ENCODE peak calls at places on chromosomes 3 and 15, in four cellular contexts. One of them, this sample, is unnamed.

GRCh38 chr3:140942221-140943104 is 827 bp downstream of the SLC25A36 start:
- DNase-seq in uterus: peak; percentile 42
- DNase-seq in adipocyte: peak; percentile 85
- DNase-seq in A549: peak; percentile 69
- DNase-seq in this sample: peak; percentile 44

GRCh38 chr15:44738340-44738984 is 2.1 kb downstream of the TRIM69 start:
- DNase-seq in uterus: no peak
- DNase-seq in adipocyte: peak; percentile 87
- DNase-seq in A549: peak; percentile 43
- DNase-seq in this sample: no peak

GRCh38 chr3:56133423-56133822 is 334.8 kb downstream of the ERC2 start:
- DNase-seq in uterus: no peak
- DNase-seq in adipocyte: peak; percentile 85
- DNase-seq in A549: peak; percentile 19
- DNase-seq in this sample: no peak

GRCh38 chr15:96160269-96160668 is 170.2 kb upstream of the NR2F2 start:
- DNase-seq in uterus: peak; percentile 76
- DNase-seq in adipocyte: no peak
- DNase-seq in A549: no peak
- DNase-seq in this sample: no peak

GRCh38 chr3:151880326-151880725 is 6.9 kb downstream of the SUCNR1 start:
- DNase-seq in uterus: no peak
- DNase-seq in adipocyte: no peak
- DNase-seq in A549: no peak
- DNase-seq in this sample: no peak

GRCh38 chr15:55403531-55403930 is 4.6 kb downstream of the CCPG1 start:
- DNase-seq in uterus: no peak
- DNase-seq in adipocyte: peak; percentile 75
- DNase-seq in A549: peak; percentile 51
- DNase-seq in this sample: no peak

GRCh38 chr3:13147344-13147743 is 74.1 kb upstream of the IQSEC1 start:
- DNase-seq in uterus: no peak
- DNase-seq in adipocyte: no peak
- DNase-seq in A549: no peak
- DNase-seq in this sample: no peak

GRCh38 chr3:175274474-175275218 is 415.5 kb downstream of the NAALADL2 start:
- DNase-seq in uterus: no peak
- DNase-seq in adipocyte: no peak
- DNase-seq in A549: no peak
- DNase-seq in this sample: no peak

GRCh38 chr15:54502416-54503075 is 524.3 kb downstream of the UNC13C start:
- DNase-seq in uterus: no peak
- DNase-seq in adipocyte: no peak
- DNase-seq in A549: no peak
- DNase-seq in this sample: no peak

GRCh38 chr15:44501768-44502366 is 35.1 kb upstream of the EIF3J start:
- DNase-seq in uterus: no peak
- DNase-seq in adipocyte: peak; percentile 72
- DNase-seq in A549: peak; percentile 20
- DNase-seq in this sample: no peak

GRCh38 chr3:2849092-2849491 is 261.1 kb downstream of the IL5RA start:
- DNase-seq in uterus: no peak
- DNase-seq in adipocyte: no peak
- DNase-seq in A549: no peak
- DNase-seq in this sample: no peak

GRCh38 chr15:68558318-68559305 is 20.2 kb upstream of the CORO2B start:
- DNase-seq in uterus: peak; percentile 23
- DNase-seq in adipocyte: no peak
- DNase-seq in A549: no peak
- DNase-seq in this sample: no peak
- H3K4me3 ChIP-seq in uterus: peak overlapping the region; percentile 38
- H3K4me3 ChIP-seq in adipocyte: peak overlapping the region; percentile 84
- H3K4me3 ChIP-seq in A549: no peak overlapping the region
- H3K4me3 ChIP-seq in this sample: peak overlapping the region; percentile 41

DNA sequence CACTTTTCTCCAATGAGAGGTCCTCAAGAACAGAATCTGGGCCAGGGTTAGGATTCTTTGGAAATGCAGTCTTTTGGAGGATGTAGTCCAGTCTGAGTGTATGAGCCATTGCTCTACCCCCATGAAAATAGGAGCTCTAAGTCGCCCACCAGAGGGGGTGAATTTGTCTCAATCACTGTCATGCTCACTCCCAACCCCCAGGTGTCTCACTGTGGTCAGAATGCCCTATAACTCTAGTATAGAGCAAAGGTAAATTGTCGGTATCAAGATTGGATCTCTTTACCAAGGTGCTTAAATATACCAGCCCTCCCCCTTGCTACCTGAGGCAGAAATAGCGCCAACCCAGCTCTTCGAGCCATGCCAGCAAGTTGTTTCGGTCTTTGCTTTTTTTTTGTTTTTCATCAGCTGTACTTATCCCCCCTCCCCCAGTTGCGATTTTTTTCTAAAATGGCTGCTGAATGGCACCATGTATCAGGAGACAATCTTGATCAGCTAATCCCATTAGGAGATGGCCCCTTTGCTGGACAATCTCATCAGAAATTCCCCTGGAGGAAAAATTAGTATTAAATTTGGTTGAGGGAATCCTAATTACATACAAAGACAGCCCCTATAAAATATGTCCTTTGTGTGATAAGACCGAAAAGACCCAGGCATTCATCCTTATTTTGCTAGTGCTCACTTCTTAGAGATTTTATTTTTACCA is 130.7 kb downstream of the EBLN2 start:
- DNase-seq in uterus: no peak
- DNase-seq in adipocyte: no peak
- DNase-seq in A549: peak; percentile 19
- DNase-seq in this sample: no peak
- H3K4me1 ChIP-seq in uterus: no peaks in the 10 kb centered on the region
- H3K4me1 ChIP-seq in adipocyte: peaks cover 12% of the 10 kb centered on the region
- H3K4me1 ChIP-seq in A549: no peaks in the 10 kb centered on the region
- H3K4me1 ChIP-seq in this sample: no peaks in the 10 kb centered on the region

GRCh38 chr3:108891833-108892232 is 61.8 kb downstream of the GUCA1C start:
- DNase-seq in uterus: no peak
- DNase-seq in adipocyte: no peak
- DNase-seq in A549: no peak
- DNase-seq in this sample: no peak
- H3K4me3 ChIP-seq in uterus: no peak overlapping the region
- H3K4me3 ChIP-seq in adipocyte: no peak overlapping the region
- H3K4me3 ChIP-seq in A549: no peak overlapping the region
- H3K4me3 ChIP-seq in this sample: no peak overlapping the region

DNA sequence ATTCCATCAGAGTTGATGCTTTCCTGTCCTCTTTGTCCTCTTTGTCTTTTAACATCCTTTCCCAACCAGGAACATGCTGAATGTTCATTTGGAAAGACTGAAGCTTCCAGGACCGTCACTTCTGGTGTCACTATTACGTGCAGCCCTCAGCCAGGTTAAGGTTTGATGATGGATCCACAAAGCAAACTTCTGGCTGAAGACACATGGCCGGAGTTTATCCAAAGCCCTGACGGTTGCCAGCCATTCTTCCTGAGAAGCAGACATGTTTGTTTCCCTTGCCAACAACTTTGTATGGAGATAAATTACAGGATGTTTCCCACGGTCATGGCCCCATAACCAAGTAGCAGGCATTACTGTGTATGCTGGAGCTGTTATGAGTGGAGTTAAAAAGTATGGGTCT is 236.9 kb downstream of the THSD4 start:
- DNase-seq in uterus: no peak
- DNase-seq in adipocyte: no peak
- DNase-seq in A549: no peak
- DNase-seq in this sample: no peak
- H3K4me1 ChIP-seq in uterus: peaks cover 3% of the 10 kb centered on the region
- H3K4me1 ChIP-seq in adipocyte: peaks cover 8% of the 10 kb centered on the region
- H3K4me1 ChIP-seq in A549: no peaks in the 10 kb centered on the region
- H3K4me1 ChIP-seq in this sample: no peaks in the 10 kb centered on the region

GRCh38 chr15:85627245-85627935 is 167.3 kb downstream of the KLHL25 start:
- DNase-seq in uterus: no peak
- DNase-seq in adipocyte: no peak
- DNase-seq in A549: no peak
- DNase-seq in this sample: no peak

GRCh38 chr15:85624241-85624855 is 170.4 kb downstream of the KLHL25 start:
- DNase-seq in uterus: no peak
- DNase-seq in adipocyte: peak; percentile 43
- DNase-seq in A549: no peak
- DNase-seq in this sample: no peak

GRCh38 chr15:85623648-85624047 is 171.1 kb downstream of the KLHL25 start:
- DNase-seq in uterus: no peak
- DNase-seq in adipocyte: peak; percentile 64
- DNase-seq in A549: no peak
- DNase-seq in this sample: no peak

GRCh38 chr15:85625431-85625830 is 169.3 kb downstream of the KLHL25 start:
- DNase-seq in uterus: no peak
- DNase-seq in adipocyte: no peak
- DNase-seq in A549: no peak
- DNase-seq in this sample: no peak

DNA sequence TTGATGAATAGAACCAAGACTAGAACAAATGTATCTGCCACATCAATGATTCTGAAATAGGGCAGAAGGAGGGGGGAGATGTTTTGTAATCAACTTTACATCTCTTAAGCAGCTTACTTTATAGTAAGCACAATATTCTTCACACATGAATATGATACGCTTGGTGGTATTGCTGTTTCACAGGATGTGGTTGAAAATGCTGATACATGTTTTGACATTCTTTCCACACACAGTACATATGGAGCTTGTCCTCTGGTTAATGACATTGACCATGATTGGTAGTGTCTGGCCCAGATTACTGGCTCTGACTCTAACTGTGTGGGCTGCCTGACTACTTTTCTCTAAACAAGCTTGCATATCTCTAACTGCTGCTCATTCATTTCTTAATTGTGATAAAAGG is 168.9 kb downstream of the KLHL25 start:
- DNase-seq in uterus: no peak
- DNase-seq in adipocyte: peak; percentile 71
- DNase-seq in A549: no peak
- DNase-seq in this sample: no peak
- H3K4me3 ChIP-seq in uterus: no peak overlapping the region
- H3K4me3 ChIP-seq in adipocyte: no peak overlapping the region
- H3K4me3 ChIP-seq in A549: no peak overlapping the region
- H3K4me3 ChIP-seq in this sample: no peak overlapping the region

GRCh38 chr3:124630994-124631393 is 99.3 kb upstream of the UMPS start:
- DNase-seq in uterus: no peak
- DNase-seq in adipocyte: no peak
- DNase-seq in A549: no peak
- DNase-seq in this sample: no peak
- H3K4me1 ChIP-seq in uterus: no peaks in the 10 kb centered on the region
- H3K4me1 ChIP-seq in adipocyte: peaks cover 5% of the 10 kb centered on the region
- H3K4me1 ChIP-seq in A549: peaks cover 16% of the 10 kb centered on the region
- H3K4me1 ChIP-seq in this sample: peaks cover 22% of the 10 kb centered on the region

GRCh38 chr3:184563569-184563925 is 2.0 kb downstream of the EPHB3 start:
- DNase-seq in uterus: no peak
- DNase-seq in adipocyte: no peak
- DNase-seq in A549: no peak
- DNase-seq in this sample: no peak

GRCh38 chr3:184560992-184561328 is 625 bp upstream of the EPHB3 start:
- DNase-seq in uterus: no peak
- DNase-seq in adipocyte: no peak
- DNase-seq in A549: no peak
- DNase-seq in this sample: no peak

GRCh38 chr3:184561329-184562145 is at the start of gene EPHB3:
- DNase-seq in uterus: peak; percentile 100
- DNase-seq in adipocyte: peak; percentile 100
- DNase-seq in A549: peak; percentile 96
- DNase-seq in this sample: peak; percentile 100

GRCh38 chr3:184562875-184563568 is 1.4 kb downstream of the EPHB3 start:
- DNase-seq in uterus: peak; percentile 50
- DNase-seq in adipocyte: no peak
- DNase-seq in A549: no peak
- DNase-seq in this sample: no peak

DNA sequence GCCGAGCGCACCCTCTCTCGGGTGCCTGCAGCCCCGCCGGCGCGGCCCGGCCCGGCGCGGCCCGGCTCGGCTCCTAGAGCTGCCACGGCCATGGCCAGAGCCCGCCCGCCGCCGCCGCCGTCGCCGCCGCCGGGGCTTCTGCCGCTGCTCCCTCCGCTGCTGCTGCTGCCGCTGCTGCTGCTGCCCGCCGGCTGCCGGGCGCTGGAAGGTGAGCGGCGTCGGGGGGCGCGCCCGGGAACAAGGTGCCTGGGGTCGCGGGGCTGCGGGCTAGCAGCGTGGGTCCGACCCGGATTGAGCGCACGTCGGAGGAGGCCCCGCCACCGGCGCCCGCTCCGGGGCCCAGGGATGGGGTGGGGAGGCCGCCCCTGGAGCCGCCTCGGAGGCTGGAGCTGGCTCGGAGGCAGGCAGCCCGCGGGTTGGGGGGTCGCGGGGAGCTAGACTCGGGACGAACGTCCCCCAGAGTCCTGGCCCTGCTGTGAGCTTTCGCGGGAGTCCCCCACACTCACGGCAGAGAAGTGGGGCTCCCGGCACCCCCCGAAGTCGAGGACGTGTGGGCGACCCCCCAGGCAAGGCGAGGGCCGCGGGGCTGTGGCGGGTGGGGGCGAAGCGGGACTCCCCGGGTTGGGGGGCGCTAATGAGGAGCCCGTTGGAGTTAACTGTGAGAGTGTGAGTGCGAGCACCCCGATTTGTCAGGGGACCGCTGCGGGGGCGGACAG is 719 bp downstream of the EPHB3 start:
- DNase-seq in uterus: peak; percentile 45
- DNase-seq in adipocyte: peak; percentile 63
- DNase-seq in A549: no peak
- DNase-seq in this sample: peak; percentile 85
- H3K4me3 ChIP-seq in uterus: peak overlapping the region; percentile 90
- H3K4me3 ChIP-seq in adipocyte: peak overlapping the region; percentile 74
- H3K4me3 ChIP-seq in A549: peak overlapping the region; percentile 59
- H3K4me3 ChIP-seq in this sample: peak overlapping the region; percentile 82

DNA sequence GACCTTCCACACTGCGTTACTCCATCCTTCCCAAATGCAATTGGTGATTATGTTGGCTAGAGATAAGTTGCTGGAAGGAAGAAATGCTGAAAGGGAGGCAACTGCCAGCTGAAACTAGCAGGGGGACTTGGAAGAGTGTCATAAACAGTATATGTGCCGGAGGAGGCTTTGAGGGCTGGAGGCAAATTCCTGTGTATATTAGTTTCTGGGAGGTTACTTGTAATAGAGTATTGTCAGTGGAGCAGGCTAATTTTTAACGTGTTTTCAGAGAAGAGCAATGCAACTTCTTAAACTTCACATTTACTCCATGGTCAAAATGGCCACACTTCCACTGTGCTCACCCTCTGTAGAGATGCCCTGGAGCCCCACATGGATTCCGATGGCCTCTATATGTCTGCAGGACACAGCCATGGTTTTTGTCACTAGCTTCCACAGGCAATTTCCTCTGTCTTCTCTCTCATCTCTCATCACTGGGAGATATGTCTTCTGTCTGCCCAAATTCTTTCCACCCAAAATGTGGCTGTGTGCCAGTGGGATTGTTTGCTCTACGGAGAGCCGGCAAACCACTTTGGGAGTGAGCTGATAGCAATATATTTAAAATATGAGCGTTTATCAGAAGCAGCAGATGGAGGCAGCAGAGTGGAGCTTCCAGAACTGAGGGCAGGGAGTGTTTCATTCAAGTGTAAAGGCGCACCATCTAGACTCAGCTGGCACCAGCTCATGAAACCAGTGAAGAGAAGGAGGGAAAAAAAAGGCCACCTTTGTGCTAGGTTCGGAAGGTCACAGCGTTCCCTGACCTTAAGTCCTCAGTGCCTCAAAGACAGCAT is 13.4 kb upstream of the CD47 start:
- DNase-seq in uterus: peak; percentile 32
- DNase-seq in adipocyte: no peak
- DNase-seq in A549: no peak
- DNase-seq in this sample: no peak
- H3K4me1 ChIP-seq in uterus: no peaks in the 10 kb centered on the region
- H3K4me1 ChIP-seq in adipocyte: peaks cover 8% of the 10 kb centered on the region
- H3K4me1 ChIP-seq in A549: no peaks in the 10 kb centered on the region
- H3K4me1 ChIP-seq in this sample: no peaks in the 10 kb centered on the region